ENCODE peak calls at places on chromosomes 2 and 18, in eight cellular contexts. H, U, E, Y, B, G, I and Z are unnamed samples.

GRCh38 chr2:120546077-120546864 is 189.4 kb upstream of the GLI2 start:
- DNase-seq in H (no peak), U (no peak), E (no peak), Y (no peak), B (peak; percentile 83), G (peak; percentile 87), I (peak; percentile 40), Z (no peak)

GRCh38 chr18:13539050-13539449 is 187.3 kb downstream of the FAM210A start:
- DNase-seq in H (no peak), U (no peak), E (no peak), Y (no peak), B (no peak), G (no peak), I (no peak), Z (no peak)

GRCh38 chr2:67649331-67650071 is 252.4 kb downstream of the ETAA1 start:
- DNase-seq in H (peak; percentile 43), U (peak; percentile 8), E (no peak), Y (no peak), B (no peak), G (peak; percentile 80), I (no peak), Z (no peak)

GRCh38 chr2:182499706-182500470 is 73.1 kb upstream of the PDE1A start:
- DNase-seq in H (no peak), U (no peak), E (no peak), Y (no peak), B (no peak), G (no peak), I (no peak), Z (no peak)

GRCh38 chr2:236702693-236703092 is 133.1 kb downstream of the ACKR3 start:
- DNase-seq in H (no peak), U (no peak), E (peak; percentile 60), Y (no peak), B (no peak), G (no peak), I (no peak), Z (no peak)

GRCh38 chr2:99180755-99181647 is at the start of the genes MITD1 and MRPL30:
- DNase-seq in H (peak; percentile 82), U (peak; percentile 80), E (peak; percentile 92), Y (peak; percentile 96), B (peak; percentile 92), G (peak; percentile 93), I (peak; percentile 71), Z (peak; percentile 84)

GRCh38 chr2:28895189-28895893 is 874 bp downstream of the WDR43 start:
- DNase-seq in H (no peak), U (peak; percentile 49), E (no peak), Y (peak; percentile 84), B (peak; percentile 13), G (peak; percentile 71), I (peak; percentile 46), Z (peak; percentile 38)

GRCh38 chr2:152200101-152200500 is 24.5 kb upstream of the STAM2 start:
- DNase-seq in H (no peak), U (no peak), E (no peak), Y (no peak), B (no peak), G (no peak), I (no peak), Z (no peak)

GRCh38 chr2:31318360-31319336 is 84.7 kb downstream of the EHD3 start:
- DNase-seq in H (no peak), U (no peak), E (no peak), Y (peak; percentile 48), B (peak; percentile 67), G (peak; percentile 78), I (no peak), Z (peak; percentile 30)

GRCh38 chr2:163646659-163647058 is 89.1 kb downstream of the FIGN start:
- DNase-seq in H (no peak), U (no peak), E (no peak), Y (no peak), B (no peak), G (no peak), I (no peak), Z (no peak)

GRCh38 chr2:156649596-156649995 is 213.4 kb downstream of the GPD2 start:
- DNase-seq in H (no peak), U (peak; percentile 20), E (peak; percentile 22), Y (no peak), B (no peak), G (peak; percentile 64), I (no peak), Z (no peak)

GRCh38 chr2:220163486-220163885 is 536.1 kb downstream of the SLC4A3 start:
- DNase-seq in H (no peak), U (no peak), E (no peak), Y (peak; percentile 39), B (peak; percentile 18), G (no peak), I (no peak), Z (no peak)

GRCh38 chr18:45357681-45358470 is 257.4 kb upstream of the SLC14A2 start:
- DNase-seq in H (no peak), U (no peak), E (no peak), Y (peak; percentile 32), B (no peak), G (no peak), I (no peak), Z (no peak)

GRCh38 chr2:136495636-136496035 is 269.7 kb upstream of the THSD7B start:
- DNase-seq in H (no peak), U (no peak), E (no peak), Y (no peak), B (no peak), G (no peak), I (no peak), Z (no peak)

DNA sequence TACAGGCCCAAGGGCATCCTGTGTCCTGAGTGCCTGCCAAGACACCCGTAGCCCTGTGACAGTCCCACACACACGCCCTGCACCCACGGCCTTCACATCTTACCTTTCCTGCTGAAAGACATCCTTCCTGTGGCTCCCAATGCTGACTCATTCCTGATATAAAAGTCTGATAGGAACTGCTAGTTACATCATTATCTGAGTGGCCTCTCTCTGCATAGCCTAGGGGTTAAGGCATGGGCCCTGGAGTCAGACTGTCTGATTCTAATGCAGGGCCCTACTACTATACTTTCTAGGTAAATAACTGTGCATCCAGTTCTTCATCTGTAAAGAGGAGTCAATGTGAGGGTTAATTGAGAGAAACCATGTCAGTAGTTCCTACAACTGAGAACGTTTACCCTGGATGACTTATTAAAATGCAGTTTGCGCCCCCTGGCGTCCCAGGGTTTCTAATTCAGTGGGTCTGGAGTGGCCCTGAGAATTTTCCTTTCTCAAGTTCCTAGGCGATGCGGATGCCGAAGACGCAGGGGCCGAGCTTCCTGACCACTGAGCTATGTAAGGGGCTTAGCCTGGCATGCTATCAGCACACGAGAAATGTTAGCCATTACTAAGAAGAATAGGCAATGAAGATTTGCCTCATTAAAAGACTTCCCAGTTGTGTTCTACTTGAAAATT is 6.0 kb upstream of the GPR45 start:
- DNase-seq in H (peak; percentile 72), U (peak; percentile 78), E (no peak), Y (peak; percentile 57), B (peak; percentile 71), G (peak; percentile 73), I (peak; percentile 82), Z (peak; percentile 64)
- TF ChIP-seq CTCF in H (peak; percentile 87), U (peak; percentile 64), E (peak; percentile 74), Y (peak; percentile 68), B (peak; percentile 93), G (peak; percentile 58), I (no peak), Z (peak; percentile 79)

GRCh38 chr2:132607407-132607806 is 62.6 kb downstream of the LYPD1 start:
- DNase-seq in H (no peak), U (no peak), E (no peak), Y (no peak), B (no peak), G (no peak), I (no peak), Z (no peak)

GRCh38 chr2:132606649-132607048 is 63.4 kb downstream of the LYPD1 start:
- DNase-seq in H (no peak), U (no peak), E (no peak), Y (no peak), B (no peak), G (no peak), I (no peak), Z (no peak)

GRCh38 chr2:132605236-132606180 is 64.5 kb downstream of the LYPD1 start:
- DNase-seq in H (no peak), U (no peak), E (no peak), Y (no peak), B (no peak), G (no peak), I (no peak), Z (no peak)

GRCh38 chr2:132608222-132608795 is 61.7 kb downstream of the LYPD1 start:
- DNase-seq in H (no peak), U (no peak), E (no peak), Y (no peak), B (no peak), G (no peak), I (no peak), Z (no peak)

GRCh38 chr2:132604561-132604960 is 65.4 kb downstream of the LYPD1 start:
- DNase-seq in H (no peak), U (no peak), E (no peak), Y (no peak), B (no peak), G (no peak), I (no peak), Z (no peak)
- TF ChIP-seq CTCF in H (no peak), U (no peak), E (no peak), Y (no peak), B (no peak), G (no peak), I (no peak), Z (no peak)

DNA sequence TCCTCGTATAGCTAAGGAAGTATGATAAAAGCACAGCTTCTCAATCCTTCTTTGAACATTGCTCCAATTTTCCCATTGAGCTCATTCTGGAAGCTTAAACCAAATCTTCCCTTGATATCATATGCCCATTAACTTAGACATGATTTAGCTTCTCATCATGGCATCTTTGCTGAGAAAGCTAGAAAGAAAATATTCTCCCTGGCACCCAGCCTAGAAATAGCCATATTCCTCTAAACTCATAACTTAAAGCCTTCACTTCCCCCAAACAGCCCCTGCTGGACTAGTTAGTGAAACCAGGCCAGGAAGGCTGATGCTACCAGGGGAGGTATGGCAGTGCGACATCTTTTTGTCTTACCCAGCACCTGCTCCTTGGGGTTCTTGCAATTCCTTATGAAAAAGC is 4.3 kb downstream of the AAK1 start:
- DNase-seq in H (no peak), U (no peak), E (no peak), Y (no peak), B (no peak), G (no peak), I (no peak), Z (no peak)
- TF ChIP-seq CTCF in H (peak; percentile 20), U (no peak), E (no peak), Y (no peak), B (no peak), G (no peak), I (no peak), Z (no peak)

GRCh38 chr18:1510542-1511179 is 606.0 kb downstream of the ADCYAP1 start:
- DNase-seq in H (no peak), U (no peak), E (no peak), Y (no peak), B (no peak), G (peak; percentile 26), I (no peak), Z (no peak)

GRCh38 chr18:1511619-1512311 is 607.1 kb downstream of the ADCYAP1 start:
- DNase-seq in H (no peak), U (no peak), E (no peak), Y (no peak), B (no peak), G (peak; percentile 19), I (no peak), Z (no peak)

DNA sequence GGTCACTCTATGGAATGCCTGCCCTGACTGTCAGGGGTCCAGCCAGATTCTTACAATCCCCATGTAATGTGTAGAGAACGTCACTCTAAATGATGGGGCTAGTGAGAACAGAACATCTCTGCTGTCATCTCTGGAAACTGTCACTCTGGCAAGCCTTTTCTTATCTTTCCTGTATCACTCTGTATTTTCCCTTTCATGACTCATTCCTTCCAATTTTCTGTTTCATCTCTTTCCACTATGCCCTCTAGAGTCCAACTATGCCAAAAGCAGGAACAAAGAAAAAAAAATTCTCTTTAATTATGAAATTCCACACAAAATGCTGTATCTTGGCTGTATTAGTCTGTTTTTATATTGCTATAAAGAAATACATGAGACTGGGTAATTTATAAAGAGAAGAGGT is 608.8 kb downstream of the ADCYAP1 start:
- DNase-seq in H (no peak), U (no peak), E (no peak), Y (no peak), B (no peak), G (no peak), I (no peak), Z (no peak)
- TF ChIP-seq CTCF in H (peak; percentile 34), U (peak; percentile 38), E (peak; percentile 17), Y (no peak), B (peak; percentile 19), G (no peak), I (no peak), Z (no peak)